ENCODE peak calls at places on chromosome 19, in five cellular contexts. Y, Q, D, K and I are unnamed samples.

GRCh38 chr19:46631481-46631880 is 4.5 kb downstream of the GNG8 start:
- DNase-seq in Y (no peak), Q (no peak), D (no peak), K (no peak), I (no peak)

GRCh38 chr19:44071824-44072542 is at the start of gene ZNF284:
- DNase-seq in Y (peak), Q (peak), D (peak), K (peak), I (peak)

GRCh38 chr19:39212377-39212742 is 8.3 kb upstream of the SYCN start:
- DNase-seq in Y (no peak), Q (peak), D (peak), K (peak), I (no peak)

GRCh38 chr19:411723-412355 is 2.9 kb upstream of the C2CD4C start:
- DNase-seq in Y (no peak), Q (no peak), D (no peak), K (no peak), I (no peak)

GRCh38 chr19:1019980-1020867 is 699 bp downstream of the TMEM259 start:
- DNase-seq in Y (no peak), Q (peak), D (no peak), K (peak), I (no peak)

GRCh38 chr19:15283141-15283885 is 49.0 kb downstream of the BRD4 start:
- DNase-seq in Y (peak), Q (no peak), D (no peak), K (peak), I (no peak)

GRCh38 chr19:8449830-8450229 is 5.1 kb downstream of the HNRNPM start:
- DNase-seq in Y (no peak), Q (no peak), D (no peak), K (peak), I (no peak)

GRCh38 chr19:16537111-16537510 is 5.1 kb downstream of the CHERP start:
- DNase-seq in Y (no peak), Q (no peak), D (no peak), K (no peak), I (no peak)